ENCODE peak calls at places on chromosomes 7 and 10, in four cellular contexts. O, R, B and S are unnamed samples.

GRCh38 chr7:114973147-114973546 is 51.3 kb downstream of the MDFIC start:
- DNase-seq in O (no peak), R (peak; percentile 77), B (no peak), S (no peak)

GRCh38 chr7:2225830-2226229 is 6.9 kb downstream of the MAD1L1 start:
- DNase-seq in O (no peak), R (no peak), B (no peak), S (no peak)

GRCh38 chr7:134709197-134709596 is 62.5 kb downstream of the BPGM start:
- DNase-seq in O (no peak), R (no peak), B (no peak), S (no peak)

GRCh38 chr10:117926491-117926890 is 120.2 kb downstream of the RAB11FIP2 start:
- DNase-seq in O (no peak), R (peak; percentile 13), B (no peak), S (no peak)

GRCh38 chr7:12315049-12315448 is 88.6 kb downstream of the VWDE start:
- DNase-seq in O (peak; percentile 41), R (peak; percentile 2), B (no peak), S (no peak)

GRCh38 chr7:30142710-30143109 is 7.9 kb downstream of the MTURN start:
- DNase-seq in O (no peak), R (peak; percentile 33), B (no peak), S (peak; percentile 69)

GRCh38 chr10:122141821-122142651 is 129.1 kb upstream of the BTBD16 start:
- DNase-seq in O (no peak), R (no peak), B (no peak), S (no peak)

GRCh38 chr7:128108641-128109423 is 77.6 kb upstream of the LRRC4 start:
- DNase-seq in O (no peak), R (no peak), B (no peak), S (no peak)

GRCh38 chr10:17179002-17179401 is 22.5 kb downstream of the TRDMT1 start:
- DNase-seq in O (no peak), R (no peak), B (no peak), S (no peak)

GRCh38 chr10:67004690-67005089 is 78.9 kb downstream of the LRRTM3 start:
- DNase-seq in O (no peak), R (no peak), B (no peak), S (no peak)

GRCh38 chr7:34224259-34224658 is 318.9 kb downstream of the BMPER start:
- DNase-seq in O (no peak), R (no peak), B (no peak), S (no peak)

GRCh38 chr7:110871856-110872255 is 219.1 kb upstream of the LRRN3 start:
- DNase-seq in O (no peak), R (no peak), B (no peak), S (no peak)

GRCh38 chr10:77505431-77506334 is 131.9 kb downstream of the KCNMA1 start:
- DNase-seq in O (no peak), R (peak; percentile 73), B (no peak), S (no peak)

GRCh38 chr7:90119178-90119971 is 34.9 kb upstream of the STEAP1 start:
- DNase-seq in O (peak; percentile 64), R (peak; percentile 53), B (no peak), S (peak; percentile 86)

GRCh38 chr10:73413108-73413527 is 740 bp downstream of the ANXA7 start:
- DNase-seq in O (peak; percentile 49), R (no peak), B (no peak), S (no peak)

GRCh38 chr10:45373783-45374450 is at the start of gene ALOX5:
- DNase-seq in O (peak; percentile 73), R (peak; percentile 25), B (no peak), S (peak; percentile 92)